ENCODE peak calls at places on chromosomes 4 and X, in four cellular contexts. Y, Q, G and Z are unnamed samples.

GRCh38 chr4:17623451-17624001 is 9.1 kb downstream of the MED28 start:
- DNase-seq in Y (no peak), Q (no peak), G (no peak), Z (no peak)

GRCh38 chr4:47478799-47479198 is 6.3 kb upstream of the ATP10D start:
- DNase-seq in Y (no peak), Q (no peak), G (no peak), Z (no peak)

GRCh38 chr4:145731026-145731425 is 51.1 kb downstream of the C4orf51 start:
- DNase-seq in Y (no peak), Q (peak), G (no peak), Z (no peak)

GRCh38 chr4:118285931-118286330 is 66.9 kb downstream of the PRSS12 start:
- DNase-seq in Y (no peak), Q (no peak), G (no peak), Z (no peak)

GRCh38 chr4:170049793-170050192 is 23.6 kb upstream of the MFAP3L start:
- DNase-seq in Y (no peak), Q (no peak), G (no peak), Z (no peak)

GRCh38 chr4:95660719-95661118 is 111.9 kb upstream of the UNC5C start:
- DNase-seq in Y (no peak), Q (no peak), G (no peak), Z (no peak)

GRCh38 chrX:133359466-133359865 is 55.8 kb downstream of the GPC4 start:
- DNase-seq in Y (no peak), Q (no peak), G (no peak), Z (no peak)

GRCh38 chrX:14630724-14631123 is 101.4 kb downstream of the GLRA2 start:
- DNase-seq in Y (no peak), Q (no peak), G (no peak), Z (no peak)

GRCh38 chr4:25938251-25939186 is 24.5 kb downstream of the SMIM20 start:
- DNase-seq in Y (no peak), Q (peak), G (no peak), Z (no peak)

GRCh38 chrX:49164589-49165360 is 2.2 kb downstream of the MAGIX start:
- DNase-seq in Y (no peak), Q (no peak), G (no peak), Z (no peak)

GRCh38 chr4:102525099-102525498 is 23.9 kb downstream of the NFKB1 start:
- DNase-seq in Y (no peak), Q (peak), G (no peak), Z (no peak)

GRCh38 chrX:55524487-55524886 is 34.8 kb upstream of the USP51 start:
- DNase-seq in Y (no peak), Q (peak), G (no peak), Z (peak)

GRCh38 chrX:21398424-21398823 is 24.2 kb downstream of the CNKSR2 start:
- DNase-seq in Y (no peak), Q (no peak), G (no peak), Z (no peak)

GRCh38 chr4:163048447-163048846 is 118.2 kb downstream of the NAF1 start:
- DNase-seq in Y (peak), Q (peak), G (no peak), Z (no peak)

GRCh38 chr4:16259531-16260246 is 33.4 kb upstream of the TAPT1 start:
- DNase-seq in Y (no peak), Q (peak), G (no peak), Z (no peak)

GRCh38 chr4:82346126-82346525 is 27.7 kb downstream of the HNRNPD start:
- DNase-seq in Y (no peak), Q (no peak), G (no peak), Z (no peak)

GRCh38 chr4:127304356-127304755 is 328.4 kb upstream of the INTU start:
- DNase-seq in Y (no peak), Q (peak), G (no peak), Z (no peak)